ENCODE peak calls at places on chromosomes 11 and 22, in four cellular contexts. E, V, B and H are unnamed samples.

GRCh38 chr22:38745676-38746460 is 9.9 kb downstream of the SUN2 start:
- DNase-seq in E (no peak), V (no peak), B (no peak), H (no peak)

GRCh38 chr22:39384750-39385480 is 14.7 kb upstream of the TAB1 start:
- DNase-seq in E (peak; percentile 37), V (no peak), B (peak; percentile 28), H (no peak)

GRCh38 chr11:103700605-103701004 is 335.8 kb upstream of the DDI1 start:
- DNase-seq in E (no peak), V (no peak), B (peak; percentile 79), H (no peak)

GRCh38 chr11:30789270-30789669 is 203.1 kb upstream of the MPPED2 start:
- DNase-seq in E (no peak), V (no peak), B (peak; percentile 70), H (no peak)

GRCh38 chr11:17014321-17014773 is at the start of gene PLEKHA7:
- DNase-seq in E (no peak), V (no peak), B (no peak), H (no peak)

GRCh38 chr11:79332017-79332416 is 108.8 kb downstream of the TENM4 start:
- DNase-seq in E (no peak), V (no peak), B (no peak), H (no peak)

GRCh38 chr22:20319041-20319744 is 667 bp downstream of the DGCR6L start:
- DNase-seq in E (peak; percentile 23), V (no peak), B (no peak), H (no peak)

GRCh38 chr22:21972293-21972779 is 10.3 kb downstream of the TOP3B start:
- DNase-seq in E (peak; percentile 36), V (peak; percentile 30), B (peak; percentile 23), H (peak; percentile 36)

GRCh38 chr11:58011771-58012170 is 11.9 kb upstream of the OR9Q1 start:
- DNase-seq in E (no peak), V (no peak), B (no peak), H (no peak)

GRCh38 chr11:116387623-116388022 is 385.2 kb downstream of the BUD13 start:
- DNase-seq in E (no peak), V (no peak), B (no peak), H (no peak)

GRCh38 chr11:44823920-44824704 is 97.3 kb downstream of the TSPAN18 start:
- DNase-seq in E (no peak), V (no peak), B (no peak), H (no peak)

GRCh38 chr11:84580338-84580737 is 1046.8 kb downstream of the DLG2 start:
- DNase-seq in E (no peak), V (no peak), B (no peak), H (no peak)

GRCh38 chr22:38718414-38718813 is 12.7 kb downstream of the GTPBP1 start:
- DNase-seq in E (no peak), V (no peak), B (peak; percentile 81), H (no peak)

GRCh38 chr11:10382518-10382917 is 72.5 kb upstream of the AMPD3 start:
- DNase-seq in E (no peak), V (no peak), B (no peak), H (no peak)

GRCh38 chr11:64611961-64612646 is 21.1 kb downstream of the SLC22A12 start:
- DNase-seq in E (no peak), V (no peak), B (no peak), H (peak; percentile 16)

GRCh38 chr22:46546466-46547178 is 9.2 kb upstream of the CELSR1 start:
- DNase-seq in E (peak; percentile 91), V (no peak), B (peak; percentile 23), H (no peak)

GRCh38 chr22:31544481-31545480 is 48.4 kb downstream of the SFI1 start:
- DNase-seq in E (no peak), V (no peak), B (peak; percentile 16), H (no peak)

GRCh38 chr11:65611028-65611757 is 2.8 kb downstream of the MAP3K11 start:
- DNase-seq in E (no peak), V (no peak), B (no peak), H (no peak)

GRCh38 chr11:19938051-19938856 is 222.0 kb downstream of the DBX1 start:
- DNase-seq in E (peak; percentile 70), V (no peak), B (peak; percentile 54), H (no peak)

GRCh38 chr11:118998388-118998717 is 415 bp downstream of the CENATAC start:
- DNase-seq in E (peak; percentile 48), V (no peak), B (no peak), H (no peak)

GRCh38 chr22:36366291-36366708 is 21.5 kb downstream of the MYH9 start:
- DNase-seq in E (no peak), V (no peak), B (peak; percentile 68), H (no peak)

GRCh38 chr11:66264893-66265292 is 3.5 kb upstream of the RAB1B start:
- DNase-seq in E (no peak), V (no peak), B (no peak), H (no peak)

GRCh38 chr11:34204396-34205279 is 99.2 kb downstream of the NAT10 start:
- DNase-seq in E (no peak), V (no peak), B (peak; percentile 63), H (no peak)

GRCh38 chr11:111635706-111636045 is 33.4 kb downstream of the SIK2 start:
- DNase-seq in E (peak; percentile 65), V (no peak), B (peak; percentile 67), H (no peak)

GRCh38 chr11:110345756-110346155 is 49.3 kb upstream of the RDX start:
- DNase-seq in E (no peak), V (no peak), B (no peak), H (no peak)

GRCh38 chr11:134412508-134413333 is 679 bp upstream of the B3GAT1 start:
- DNase-seq in E (peak; percentile 21), V (peak; percentile 22), B (no peak), H (no peak)

GRCh38 chr22:49208768-49209252 is 618.9 kb downstream of the BRD1 start:
- DNase-seq in E (no peak), V (no peak), B (no peak), H (no peak)

GRCh38 chr22:24157783-24158170 is 23.5 kb upstream of the SUSD2 start:
- DNase-seq in E (peak; percentile 38), V (no peak), B (no peak), H (no peak)

GRCh38 chr22:44702479-44703219 is 645 bp downstream of the PRR5 start:
- DNase-seq in E (peak; percentile 26), V (no peak), B (peak; percentile 54), H (no peak)

GRCh38 chr11:64715756-64716470 is 7.1 kb downstream of the NRXN2 start:
- DNase-seq in E (no peak), V (no peak), B (no peak), H (no peak)

GRCh38 chr22:19941365-19942070 is at the start of the genes COMT and TXNRD2:
- DNase-seq in E (peak; percentile 66), V (peak; percentile 55), B (peak; percentile 57), H (peak; percentile 81)

GRCh38 chr11:20022363-20023081 is 137.8 kb downstream of the DBX1 start:
- DNase-seq in E (no peak), V (no peak), B (peak; percentile 63), H (no peak)

GRCh38 chr11:12694182-12694531 is 19.9 kb downstream of the TEAD1 start:
- DNase-seq in E (peak; percentile 44), V (no peak), B (peak; percentile 44), H (no peak)
- H3K4me1 ChIP-seq in E (peaks cover 24% of the 10 kb centered on the region), V (no peaks in the 10 kb centered on the region), B (peaks cover 44% of the 10 kb centered on the region), H (no peaks in the 10 kb centered on the region)

GRCh38 chr11:8232849-8233606 is 30.6 kb downstream of the LMO1 start:
- DNase-seq in E (no peak), V (no peak), B (no peak), H (no peak)

GRCh38 chr11:8231979-8232378 is 31.7 kb downstream of the LMO1 start:
- DNase-seq in E (no peak), V (no peak), B (no peak), H (no peak)

GRCh38 chr11:8233691-8234424 is 29.8 kb downstream of the LMO1 start:
- DNase-seq in E (no peak), V (no peak), B (peak; percentile 27), H (no peak)

GRCh38 chr11:8230921-8231847 is 32.5 kb downstream of the LMO1 start:
- DNase-seq in E (no peak), V (no peak), B (no peak), H (no peak)

DNA sequence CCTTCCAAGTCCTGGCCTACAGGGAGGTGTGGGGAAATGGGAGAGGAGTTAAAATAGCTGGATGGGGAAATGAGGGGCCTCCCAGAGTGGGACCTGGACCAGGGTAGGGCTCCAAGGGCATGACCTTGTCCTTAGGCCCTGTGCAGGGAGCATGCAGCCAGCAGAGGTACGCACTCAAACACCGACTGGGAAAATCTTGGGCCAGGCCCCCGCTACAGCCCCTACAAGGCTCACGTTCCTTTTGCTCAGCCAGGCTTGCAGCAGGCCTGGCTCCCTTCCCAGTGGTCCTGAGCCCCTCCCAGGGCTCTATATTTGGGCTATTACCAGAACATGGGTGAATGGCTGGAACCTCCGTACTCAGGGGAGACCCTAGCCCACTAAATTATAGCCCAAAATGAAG is 31.3 kb downstream of the LMO1 start:
- DNase-seq in E (no peak), V (no peak), B (no peak), H (no peak)
- H3K4me1 ChIP-seq in E (peaks cover 2% of the 10 kb centered on the region), V (no peaks in the 10 kb centered on the region), B (no peaks in the 10 kb centered on the region), H (peaks cover 5% of the 10 kb centered on the region)

DNA sequence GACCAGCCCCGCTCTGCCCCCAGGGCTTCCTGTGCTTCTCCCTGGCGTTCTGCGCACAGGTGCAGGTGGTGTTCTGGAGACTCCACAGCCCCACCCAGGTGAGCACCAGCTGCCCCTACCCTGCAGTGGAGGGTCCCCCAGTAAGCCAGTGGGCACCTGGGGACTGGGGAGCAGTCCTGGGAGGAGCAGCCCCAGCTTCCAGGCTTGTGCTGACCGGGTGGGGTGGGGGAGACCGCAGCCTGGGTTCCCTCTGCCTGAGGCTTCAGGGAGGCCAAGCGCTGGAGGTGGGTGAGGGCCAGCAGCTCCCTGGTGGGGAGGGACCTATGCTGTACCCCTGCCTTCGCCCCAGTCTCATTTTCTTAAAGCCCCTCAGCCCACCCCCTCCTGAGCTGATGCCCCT is 6.9 kb downstream of the TSPAN32 start:
- DNase-seq in E (no peak), V (no peak), B (no peak), H (no peak)
- H3K4me1 ChIP-seq in E (peaks cover 35% of the 10 kb centered on the region), V (peaks cover 36% of the 10 kb centered on the region), B (peaks cover 20% of the 10 kb centered on the region), H (peaks cover 41% of the 10 kb centered on the region)

DNA sequence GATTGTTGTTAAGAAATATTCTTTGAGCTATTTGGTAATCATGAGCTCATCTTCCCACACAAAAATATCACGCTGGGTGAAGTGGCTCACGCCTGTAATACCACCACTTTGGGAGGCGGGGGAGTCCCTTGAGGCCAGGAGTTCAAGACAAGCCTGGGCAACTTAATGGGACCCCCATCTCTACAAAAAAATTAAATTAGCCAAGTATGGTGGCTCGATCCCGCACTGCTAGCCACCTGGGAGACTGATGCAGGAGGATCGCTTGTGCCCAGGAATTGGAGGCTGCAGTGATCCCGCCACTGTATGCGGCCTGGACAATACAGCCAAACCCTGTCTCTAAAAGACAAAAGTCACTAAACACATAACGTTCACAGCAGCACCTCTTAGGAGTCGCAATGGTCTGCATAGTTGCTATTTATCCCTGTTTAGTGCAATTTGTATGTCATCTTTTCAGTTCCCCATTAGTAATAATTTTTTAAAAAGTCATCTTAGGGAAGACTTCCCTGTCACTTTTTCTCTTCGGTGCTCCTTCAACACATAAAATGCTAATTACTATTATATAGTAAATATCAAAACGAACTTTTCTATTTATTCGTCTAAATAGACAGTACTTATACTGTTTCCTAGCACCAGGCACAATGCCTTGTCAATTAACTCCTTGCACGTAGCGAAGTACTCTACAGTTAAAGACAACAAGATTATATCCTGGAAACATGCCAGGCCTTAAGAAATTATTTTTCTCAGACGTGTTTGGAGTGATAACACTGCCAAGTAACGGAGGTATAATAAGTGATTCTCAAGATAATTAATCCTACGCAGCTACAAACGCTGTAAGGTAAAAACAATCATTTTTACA is 1.1 kb downstream of the ST13 start:
- DNase-seq in E (peak; percentile 29), V (no peak), B (no peak), H (no peak)
- H3K4me1 ChIP-seq in E (peaks cover 44% of the 10 kb centered on the region), V (peaks cover 45% of the 10 kb centered on the region), B (peaks cover 9% of the 10 kb centered on the region), H (peaks cover 44% of the 10 kb centered on the region)

GRCh38 chr11:13304655-13305340 is 27.2 kb downstream of the BMAL1 start:
- DNase-seq in E (no peak), V (no peak), B (no peak), H (no peak)
- H3K4me1 ChIP-seq in E (no peaks in the 10 kb centered on the region), V (peaks cover 72% of the 10 kb centered on the region), B (no peaks in the 10 kb centered on the region), H (peaks cover 59% of the 10 kb centered on the region)